ENCODE peak calls at places on chromosome X, in five cellular contexts. One of them, this sample, is unnamed.

GRCh38 chrX:110222497-110223257 is 95.2 kb downstream of the AMMECR1 start:
- DNase-seq in T-helper 17 cell: no peak
- DNase-seq in RPMI7951: no peak
- DNase-seq in astrocyte of the hippocampus: no peak
- DNase-seq in GM13976: no peak
- DNase-seq in this sample: no peak

GRCh38 chrX:118373538-118373937 is 27.6 kb downstream of the WDR44 start:
- DNase-seq in T-helper 17 cell: no peak
- DNase-seq in RPMI7951: no peak
- DNase-seq in astrocyte of the hippocampus: no peak
- DNase-seq in GM13976: no peak
- DNase-seq in this sample: no peak

GRCh38 chrX:17027931-17028330 is 81.5 kb downstream of the REPS2 start:
- DNase-seq in T-helper 17 cell: no peak
- DNase-seq in RPMI7951: no peak
- DNase-seq in astrocyte of the hippocampus: no peak
- DNase-seq in GM13976: no peak
- DNase-seq in this sample: no peak

GRCh38 chrX:39688576-39689373 is 409.0 kb downstream of the BCOR start:
- DNase-seq in T-helper 17 cell: no peak
- DNase-seq in RPMI7951: peak
- DNase-seq in astrocyte of the hippocampus: peak
- DNase-seq in GM13976: peak
- DNase-seq in this sample: peak

GRCh38 chrX:80812176-80812575 is 2.5 kb upstream of the BRWD3 start:
- DNase-seq in T-helper 17 cell: no peak
- DNase-seq in RPMI7951: peak
- DNase-seq in astrocyte of the hippocampus: peak
- DNase-seq in GM13976: no peak
- DNase-seq in this sample: peak

GRCh38 chrX:53421125-53421524 is 1.3 kb downstream of the SMC1A start:
- DNase-seq in T-helper 17 cell: no peak
- DNase-seq in RPMI7951: no peak
- DNase-seq in astrocyte of the hippocampus: no peak
- DNase-seq in GM13976: no peak
- DNase-seq in this sample: peak

GRCh38 chrX:70129811-70130210 is 3.4 kb upstream of the IGBP1 start:
- DNase-seq in T-helper 17 cell: no peak
- DNase-seq in RPMI7951: peak
- DNase-seq in astrocyte of the hippocampus: no peak
- DNase-seq in GM13976: no peak
- DNase-seq in this sample: peak

GRCh38 chrX:21658746-21659145 is 616 bp upstream of the KLHL34 start:
- DNase-seq in T-helper 17 cell: no peak
- DNase-seq in RPMI7951: no peak
- DNase-seq in astrocyte of the hippocampus: no peak
- DNase-seq in GM13976: no peak
- DNase-seq in this sample: no peak

GRCh38 chrX:15834827-15835595 is 19.6 kb downstream of the AP1S2 start:
- DNase-seq in T-helper 17 cell: no peak
- DNase-seq in RPMI7951: no peak
- DNase-seq in astrocyte of the hippocampus: no peak
- DNase-seq in GM13976: no peak
- DNase-seq in this sample: peak

GRCh38 chrX:72029473-72030411 is 102.0 kb downstream of the RTL5 start:
- DNase-seq in T-helper 17 cell: no peak
- DNase-seq in RPMI7951: peak
- DNase-seq in astrocyte of the hippocampus: peak
- DNase-seq in GM13976: no peak
- DNase-seq in this sample: peak

GRCh38 chrX:1592128-1592862 is 891 bp downstream of the AKAP17A start:
- DNase-seq in T-helper 17 cell: no peak
- DNase-seq in RPMI7951: no peak
- DNase-seq in astrocyte of the hippocampus: peak
- DNase-seq in GM13976: peak
- DNase-seq in this sample: no peak

GRCh38 chrX:74133156-74133796 is 170.7 kb upstream of the ZCCHC13 start:
- DNase-seq in T-helper 17 cell: no peak
- DNase-seq in RPMI7951: peak
- DNase-seq in astrocyte of the hippocampus: peak
- DNase-seq in GM13976: peak
- DNase-seq in this sample: peak

GRCh38 chrX:21757960-21758359 is at the start of gene SMPX:
- DNase-seq in T-helper 17 cell: no peak
- DNase-seq in RPMI7951: no peak
- DNase-seq in astrocyte of the hippocampus: no peak
- DNase-seq in GM13976: no peak
- DNase-seq in this sample: no peak

GRCh38 chrX:53254570-53255461 is 26.6 kb downstream of the IQSEC2 start:
- DNase-seq in T-helper 17 cell: no peak
- DNase-seq in RPMI7951: no peak
- DNase-seq in astrocyte of the hippocampus: no peak
- DNase-seq in GM13976: no peak
- DNase-seq in this sample: no peak

GRCh38 chrX:129632443-129632842 is 22.3 kb downstream of the APLN start:
- DNase-seq in T-helper 17 cell: no peak
- DNase-seq in RPMI7951: no peak
- DNase-seq in astrocyte of the hippocampus: peak
- DNase-seq in GM13976: no peak
- DNase-seq in this sample: peak

GRCh38 chrX:149198980-149199732 is 305.9 kb downstream of the IDS start:
- DNase-seq in T-helper 17 cell: no peak
- DNase-seq in RPMI7951: no peak
- DNase-seq in astrocyte of the hippocampus: no peak
- DNase-seq in GM13976: no peak
- DNase-seq in this sample: no peak

GRCh38 chrX:70960728-70961127 is 29.8 kb upstream of the SLC7A3 start:
- DNase-seq in T-helper 17 cell: no peak
- DNase-seq in RPMI7951: peak
- DNase-seq in astrocyte of the hippocampus: no peak
- DNase-seq in GM13976: no peak
- DNase-seq in this sample: no peak

GRCh38 chrX:37603938-37604409 is 32.5 kb downstream of the LANCL3 start:
- DNase-seq in T-helper 17 cell: no peak
- DNase-seq in RPMI7951: peak
- DNase-seq in astrocyte of the hippocampus: peak
- DNase-seq in GM13976: no peak
- DNase-seq in this sample: peak

GRCh38 chrX:103918584-103919335 is 43.7 kb upstream of the TMSB15B start:
- DNase-seq in T-helper 17 cell: peak
- DNase-seq in RPMI7951: peak
- DNase-seq in astrocyte of the hippocampus: peak
- DNase-seq in GM13976: peak
- DNase-seq in this sample: peak

This sample was measured in M059J.